ENCODE peak calls at places on chromosome 20, in seven cellular contexts. R, D, K, W, G, S and M are unnamed samples. For H3K9me3, the result is how much of the 10 kb centered on the place peaks cover.

GRCh38 chr20:25017257-25017803 is 24.8 kb upstream of the APMAP start:
- DNase-seq in R (no peak), S (no peak), G (no peak), W (peak), K (peak), D (no peak), M (peak)

GRCh38 chr20:31822421-31823330 is 3.5 kb downstream of the MYLK2 start:
- DNase-seq in W (peak), D (peak), R (peak), K (peak), G (peak), S (peak), M (peak)

GRCh38 chr20:47016068-47016664 is 121.5 kb downstream of the EYA2 start:
- DNase-seq in G (no peak), S (no peak), R (no peak), K (no peak), W (peak), D (no peak), M (no peak)

GRCh38 chr20:58342104-58342945 is 32.8 kb downstream of the RAB22A start:
- DNase-seq in D (no peak), W (no peak), K (no peak), S (no peak), R (no peak), G (peak), M (no peak)

GRCh38 chr20:33250666-33251065 is 14.9 kb downstream of the BPIFA1 start:
- DNase-seq in K (peak), W (no peak), G (no peak), S (no peak), D (no peak), R (no peak), M (no peak)

GRCh38 chr20:24962182-24962492 is 13.1 kb downstream of the CST7 start:
- DNase-seq in K (no peak), G (no peak), S (no peak), D (no peak), R (no peak), W (no peak), M (no peak)

GRCh38 chr20:46195264-46196038 is 77.3 kb downstream of the CD40 start:
- DNase-seq in D (no peak), S (no peak), R (no peak), K (no peak), W (no peak), G (no peak), M (no peak)

GRCh38 chr20:33606114-33606771 is 55.9 kb upstream of the C20orf144 start:
- DNase-seq in D (no peak), K (no peak), R (no peak), S (no peak), W (peak), G (no peak), M (no peak)

GRCh38 chr20:50409495-50409894 is 100.7 kb upstream of the PTPN1 start:
- DNase-seq in G (no peak), W (no peak), D (peak), R (no peak), K (no peak), S (no peak), M (no peak)

GRCh38 chr20:46605181-46605580 is 46.1 kb downstream of the SLC13A3 start:
- DNase-seq in D (no peak), R (no peak), K (no peak), W (no peak), S (no peak), G (no peak), M (no peak)

GRCh38 chr20:53926428-53927028 is 143.9 kb downstream of the BCAS1 start:
- DNase-seq in G (peak), W (no peak), R (no peak), D (no peak), K (no peak), S (no peak), M (peak)

GRCh38 chr20:19212524-19213502 is at the start of gene SLC24A3:
- DNase-seq in R (peak), S (peak), K (peak), G (no peak), W (peak), D (peak), M (peak)

GRCh38 chr20:57659789-57660509 is 39.7 kb upstream of the ZBP1 start:
- DNase-seq in D (peak), G (no peak), S (peak), R (no peak), K (peak), W (no peak), M (peak)

GRCh38 chr20:54044156-54044555 is 26.2 kb downstream of the BCAS1 start:
- DNase-seq in S (no peak), K (no peak), D (no peak), W (no peak), R (no peak), G (peak), M (no peak)

GRCh38 chr20:36582322-36582721 is 8.9 kb downstream of the TGIF2 start:
- DNase-seq in W (no peak), K (no peak), G (no peak), D (no peak), S (no peak), R (no peak), M (no peak)

GRCh38 chr20:50729925-50730764 is 1.2 kb upstream of the PARD6B start:
- DNase-seq in K (peak), W (no peak), D (no peak), G (no peak), R (no peak), S (no peak), M (no peak)

GRCh38 chr20:57514273-57514751 is 10.6 kb downstream of the CTCFL start:
- DNase-seq in D (peak), R (peak), W (peak), K (peak), S (peak), G (peak), M (peak)

GRCh38 chr20:9442858-9443257 is 71.5 kb upstream of the LAMP5 start:
- DNase-seq in W (peak), G (peak), S (no peak), D (no peak), K (no peak), R (no peak), M (no peak)

GRCh38 chr20:53706511-53707031 is 112.9 kb upstream of the ZNF217 start:
- DNase-seq in W (peak), K (no peak), G (peak), D (no peak), R (no peak), S (no peak), M (no peak)

GRCh38 chr20:4180355-4180754 is 165.0 kb upstream of the RNF24 start:
- DNase-seq in D (no peak), W (no peak), G (no peak), K (no peak), S (no peak), R (no peak), M (no peak)

GRCh38 chr20:58891076-58891685 is 38.7 kb downstream of the GNAS start:
- DNase-seq in G (peak), D (peak), W (peak), R (peak), K (peak), S (peak), M (peak)

GRCh38 chr20:50508171-50508761 is 1.9 kb upstream of the PTPN1 start:
- DNase-seq in R (no peak), G (no peak), K (no peak), D (no peak), S (no peak), W (no peak), M (no peak)

GRCh38 chr20:61608275-61609085 is 356.4 kb downstream of the CDH4 start:
- DNase-seq in D (no peak), K (no peak), R (no peak), S (no peak), G (peak), W (peak), M (no peak)

GRCh38 chr20:43766395-43766794 is 39.6 kb upstream of the GTSF1L start:
- DNase-seq in K (no peak), S (peak), R (peak), G (no peak), D (no peak), W (no peak), M (no peak)

GRCh38 chr20:41395669-41396664 is 29.3 kb upstream of the EMILIN3 start:
- DNase-seq in D (no peak), W (no peak), K (no peak), R (peak), S (no peak), G (peak), M (no peak)

GRCh38 chr20:58557713-58558335 is 42.6 kb upstream of the APCDD1L start:
- DNase-seq in S (no peak), K (peak), D (no peak), G (peak), R (no peak), W (no peak), M (no peak)

GRCh38 chr20:53805895-53806384 is 212.3 kb upstream of the ZNF217 start:
- DNase-seq in W (no peak), G (peak), D (no peak), S (no peak), R (no peak), K (no peak), M (no peak)

GRCh38 chr20:56259948-56260347 is 11.4 kb downstream of the MC3R start:
- DNase-seq in W (no peak), D (no peak), K (no peak), G (no peak), R (no peak), S (no peak), M (no peak)
- H3K9me3 ChIP-seq in W (under half), D (under half), K (under half), G (under half), R (under half), S (under half), M (under half)

GRCh38 chr20:63699466-63700198 is 3.2 kb downstream of the TNFRSF6B start:
- DNase-seq in S (no peak), K (peak), G (no peak), W (no peak), D (peak), R (peak), M (peak)
- H3K4me3 ChIP-seq in S (peak), K (no peak), G (no peak), W (no peak), D (no peak), R (no peak), M (no peak)

GRCh38 chr20:39886650-39887190 is 802.3 kb downstream of the MAFB start:
- DNase-seq in S (peak), D (no peak), R (peak), G (no peak), W (no peak), K (peak), M (no peak)
- H3K9me3 ChIP-seq in S (under half), D (under half), R (under half), G (under half), W (under half), K (under half), M (under half)

GRCh38 chr20:2873747-2874041 is 413 bp downstream of the PTPRA start:
- DNase-seq in D (peak), K (peak), R (peak), S (peak), W (peak), G (peak), M (peak)

GRCh38 chr20:2873010-2873746 is at the start of gene PTPRA:
- DNase-seq in G (peak), R (peak), D (peak), W (peak), K (peak), S (peak), M (peak)

GRCh38 chr20:2871111-2871465 is 2.2 kb upstream of the PTPRA start:
- DNase-seq in S (no peak), K (no peak), R (no peak), D (no peak), W (no peak), G (peak), M (no peak)

GRCh38 chr20:2872304-2873009 is 824 bp upstream of the PTPRA start:
- DNase-seq in K (peak), R (peak), G (peak), S (peak), W (peak), D (peak), M (peak)

GRCh38 chr20:2871555-2872303 is 1.6 kb upstream of the PTPRA start:
- DNase-seq in R (no peak), K (no peak), D (no peak), W (no peak), S (no peak), G (no peak), M (no peak)
- H3K4me3 ChIP-seq in R (peak), K (peak), D (peak), W (no peak), S (peak), G (no peak), M (peak)

GRCh38 chr20:60485012-60485760 is 527.0 kb downstream of the CDH26 start:
- DNase-seq in S (no peak), W (no peak), G (no peak), R (no peak), K (no peak), D (no peak), M (no peak)
- H3K9me3 ChIP-seq in S (under half), W (under half), G (under half), R (under half), K (under half), D (under half), M (under half)

GRCh38 chr20:10521836-10522235 is 86.7 kb downstream of the SLX4IP start:
- DNase-seq in S (no peak), R (no peak), D (no peak), W (no peak), K (no peak), G (no peak), M (no peak)
- H3K4me3 ChIP-seq in S (no peak), R (no peak), D (no peak), W (no peak), K (no peak), G (no peak), M (no peak)

GRCh38 chr20:62635852-62636251 is 6.5 kb upstream of the SLCO4A1 start:
- DNase-seq in D (no peak), S (no peak), W (no peak), G (no peak), R (no peak), K (no peak), M (no peak)

GRCh38 chr20:62636446-62636845 is 5.9 kb upstream of the SLCO4A1 start:
- DNase-seq in K (no peak), S (no peak), W (no peak), D (no peak), R (no peak), G (no peak), M (no peak)

GRCh38 chr20:62638055-62638570 is 4.2 kb upstream of the SLCO4A1 start:
- DNase-seq in K (no peak), D (no peak), S (no peak), G (no peak), W (no peak), R (no peak), M (no peak)

GRCh38 chr20:62637521-62638054 is 4.7 kb upstream of the SLCO4A1 start:
- DNase-seq in K (no peak), G (no peak), D (no peak), S (no peak), R (no peak), W (no peak), M (no peak)

DNA sequence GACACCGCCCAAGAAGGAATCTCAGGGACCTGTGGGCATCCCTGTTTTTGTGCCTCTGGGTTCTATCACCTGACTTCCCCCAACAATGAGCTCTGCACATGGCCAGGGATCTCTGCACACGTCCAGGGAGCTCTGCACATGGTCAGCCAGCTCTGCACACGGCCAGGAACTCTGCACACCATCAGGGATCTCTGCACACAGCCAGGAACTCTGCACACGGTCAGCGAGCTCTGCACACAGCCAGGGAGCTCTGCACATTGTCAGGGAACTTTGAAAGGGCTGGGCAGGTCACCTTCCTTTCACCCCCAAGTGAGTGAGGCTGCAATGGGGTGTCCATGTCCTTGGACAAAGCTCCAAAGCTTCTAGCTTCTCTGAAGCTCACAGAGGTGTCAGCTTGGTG is 5.2 kb upstream of the SLCO4A1 start:
- DNase-seq in W (no peak), D (no peak), K (no peak), R (no peak), S (no peak), G (no peak), M (no peak)
- H3K9me3 ChIP-seq in W (under half), D (under half), K (under half), R (under half), S (under half), G (under half), M (under half)